ENCODE peak calls at places on chromosomes 11 and 22, in four cellular contexts. C, D, W and A are unnamed samples.

GRCh38 chr22:49692499-49693225 is 135.0 kb downstream of the BRD1 start:
- DNase-seq in C (no peak), W (no peak), D (no peak), A (no peak)

GRCh38 chr11:116073854-116074837 is 569.9 kb upstream of the CADM1 start:
- DNase-seq in C (no peak), D (no peak), W (no peak), A (peak; percentile 95)

GRCh38 chr11:72314600-72315386 is 70.8 kb upstream of the PHOX2A start:
- DNase-seq in W (peak; percentile 49), D (no peak), C (no peak), A (no peak)

GRCh38 chr11:110463153-110463552 is 33.4 kb downstream of the FDX1 start:
- DNase-seq in D (peak; percentile 35), C (peak; percentile 64), W (no peak), A (peak; percentile 30)

GRCh38 chr11:126459691-126460404 is 104.4 kb downstream of the ST3GAL4 start:
- DNase-seq in C (peak; percentile 94), W (no peak), D (no peak), A (no peak)

GRCh38 chr11:95849087-95849825 is 59.0 kb downstream of the CEP57 start:
- DNase-seq in D (no peak), W (peak; percentile 18), C (peak; percentile 88), A (peak; percentile 31)

GRCh38 chr11:131136476-131136875 is 220.2 kb upstream of the SNX19 start:
- DNase-seq in D (no peak), W (no peak), C (peak; percentile 8), A (no peak)

GRCh38 chr22:20108757-20109230 is 7.1 kb upstream of the RANBP1 start:
- DNase-seq in D (no peak), W (no peak), C (no peak), A (no peak)

GRCh38 chr11:95229199-95230053 is 1.6 kb downstream of the SESN3 start:
- DNase-seq in W (no peak), C (peak; percentile 42), D (no peak), A (no peak)

GRCh38 chr11:10930224-10930960 is 72.5 kb upstream of the ZBED5 start:
- DNase-seq in W (no peak), D (peak; percentile 29), C (peak; percentile 42), A (no peak)

GRCh38 chr11:71284525-71285092 is 32.2 kb upstream of the SHANK2 start:
- DNase-seq in C (no peak), W (no peak), D (no peak), A (no peak)

GRCh38 chr11:68652683-68653156 is 31.6 kb upstream of the GAL start:
- DNase-seq in W (no peak), C (no peak), D (no peak), A (no peak)

GRCh38 chr11:45818961-45819605 is 14.1 kb downstream of the SLC35C1 start:
- DNase-seq in C (no peak), D (no peak), W (no peak), A (peak; percentile 34)
- H3K4me3 ChIP-seq in C (no peak overlapping the region), D (no peak overlapping the region), W (no peak overlapping the region), A (no peak overlapping the region)

DNA sequence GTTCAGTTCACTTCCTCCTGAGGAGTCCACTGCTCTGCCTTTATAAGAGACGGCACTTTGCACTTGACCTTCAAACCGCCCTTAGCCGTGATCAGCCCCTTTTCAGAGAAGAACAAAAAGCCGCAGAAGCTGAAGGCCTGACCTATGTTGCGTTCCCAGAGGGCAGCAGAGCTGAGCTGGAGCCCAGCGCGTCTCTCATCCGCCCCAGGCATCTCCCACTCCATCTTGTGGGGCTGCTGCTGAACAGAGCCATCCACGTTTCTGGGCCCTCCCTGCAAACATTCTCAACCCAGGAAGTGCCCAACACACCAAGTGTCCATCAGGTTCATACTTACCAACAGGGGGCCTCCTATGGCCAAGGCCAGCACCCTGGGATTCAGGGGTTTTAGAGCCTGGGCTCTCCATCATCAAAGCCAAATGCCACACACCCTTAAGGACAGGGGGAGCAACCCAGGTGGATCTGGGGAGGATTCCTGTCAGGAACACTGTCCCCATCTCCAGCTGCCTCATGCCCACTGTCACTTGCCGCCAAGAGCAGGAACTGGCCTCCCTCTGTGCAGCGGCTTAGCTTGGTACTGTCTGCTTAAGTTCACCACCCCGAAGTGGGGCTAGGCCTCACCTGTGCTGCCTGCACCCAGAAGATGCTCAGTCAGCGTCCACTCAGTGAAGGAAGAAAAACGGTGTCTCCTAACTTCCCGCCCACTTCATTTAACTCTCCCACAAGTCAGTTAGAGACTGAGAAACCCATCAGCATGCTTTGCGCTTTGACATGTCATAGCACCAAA is 16.0 kb upstream of the EFCAB6 start:
- DNase-seq in D (no peak), C (no peak), W (no peak), A (no peak)
- TF ChIP-seq CTCF in D (no peak), C (no peak), W (peak; percentile 17), A (no peak)

GRCh38 chr11:57641426-57641825 is 8.3 kb downstream of the YPEL4 start:
- DNase-seq in D (no peak), W (peak; percentile 52), C (peak; percentile 75), A (peak; percentile 67)

GRCh38 chr11:57639321-57640067 is 10.2 kb downstream of the YPEL4 start:
- DNase-seq in D (no peak), W (no peak), C (peak; percentile 18), A (no peak)

GRCh38 chr11:57638811-57639320 is 10.8 kb downstream of the YPEL4 start:
- DNase-seq in C (peak; percentile 25), W (no peak), D (no peak), A (no peak)

GRCh38 chr11:57640068-57640800 is 9.5 kb downstream of the YPEL4 start:
- DNase-seq in C (no peak), D (no peak), W (no peak), A (no peak)

DNA sequence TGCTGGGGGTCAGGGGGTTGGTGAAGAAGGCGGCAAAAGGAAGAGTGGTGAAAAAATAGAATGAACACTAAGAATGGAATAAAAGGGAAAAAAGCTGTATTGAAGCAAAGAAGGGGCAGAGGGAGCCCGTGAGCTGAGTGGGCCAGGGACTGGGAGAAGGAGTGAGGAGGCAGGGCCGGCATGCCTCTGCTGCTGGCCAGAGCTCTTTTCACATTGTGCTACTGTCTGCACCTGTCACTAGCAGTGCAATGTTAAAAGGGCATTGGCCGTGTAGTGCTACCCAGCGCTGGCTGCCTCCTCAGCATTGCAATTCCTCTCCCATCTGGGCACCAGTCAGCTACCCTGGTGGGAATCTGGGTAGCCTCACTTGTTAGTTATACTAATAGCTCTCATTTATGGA is 8.7 kb downstream of the YPEL4 start:
- DNase-seq in W (no peak), D (no peak), C (peak; percentile 39), A (no peak)
- H3K4me3 ChIP-seq in W (no peak overlapping the region), D (no peak overlapping the region), C (no peak overlapping the region), A (no peak overlapping the region)

GRCh38 chr11:61607920-61608599 is 27.2 kb upstream of the SYT7 start:
- DNase-seq in C (no peak), D (no peak), W (no peak), A (no peak)

GRCh38 chr11:61610905-61611304 is 30.0 kb upstream of the SYT7 start:
- DNase-seq in W (no peak), C (no peak), D (no peak), A (no peak)

GRCh38 chr11:61611309-61611708 is 30.4 kb upstream of the SYT7 start:
- DNase-seq in C (no peak), W (no peak), D (no peak), A (no peak)

GRCh38 chr11:61609000-61609969 is 28.4 kb upstream of the SYT7 start:
- DNase-seq in C (no peak), W (no peak), D (no peak), A (no peak)

GRCh38 chr11:61609970-61610347 is 29.1 kb upstream of the SYT7 start:
- DNase-seq in C (no peak), W (no peak), D (no peak), A (no peak)
- TF ChIP-seq CTCF in C (peak; percentile 12), W (peak; percentile 27), D (no peak), A (no peak)

GRCh38 chr11:831951-832528 is 712 bp upstream of the CD151 start:
- DNase-seq in W (no peak), C (no peak), D (no peak), A (no peak)
- H3K4me3 ChIP-seq in W (peak overlapping the region; percentile 87), C (peak overlapping the region; percentile 37), D (no peak overlapping the region), A (peak overlapping the region; percentile 43)

GRCh38 chr11:13352711-13353110 is 75.1 kb downstream of the BMAL1 start:
- DNase-seq in W (no peak), D (no peak), C (no peak), A (no peak)

GRCh38 chr11:13355191-13355590 is 77.6 kb downstream of the BMAL1 start:
- DNase-seq in C (no peak), D (no peak), W (no peak), A (no peak)

GRCh38 chr11:13358871-13359270 is 81.3 kb downstream of the BMAL1 start:
- DNase-seq in D (no peak), C (peak; percentile 62), W (no peak), A (no peak)

GRCh38 chr11:13354335-13354734 is 76.7 kb downstream of the BMAL1 start:
- DNase-seq in D (no peak), C (peak; percentile 22), W (peak; percentile 21), A (no peak)

DNA sequence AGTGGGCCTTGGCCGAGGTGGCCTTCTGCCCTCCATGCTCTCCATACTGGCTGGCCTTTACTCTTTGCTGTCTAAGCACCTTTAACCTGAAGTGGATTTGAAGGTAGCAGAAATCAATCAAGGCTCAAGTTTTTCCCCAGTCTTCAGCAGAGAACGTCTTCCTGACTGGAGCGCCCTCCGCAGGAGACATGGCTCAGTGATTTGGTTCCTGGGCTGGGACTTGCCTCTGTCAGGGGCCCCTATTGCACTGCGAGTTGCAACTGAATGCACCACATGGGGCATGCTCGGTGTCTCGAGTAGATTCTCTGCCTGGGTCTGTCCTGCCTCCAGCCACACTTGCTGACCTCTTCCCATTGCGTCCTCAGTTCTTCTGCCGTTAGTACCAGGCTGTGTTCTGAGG is 79.6 kb downstream of the BMAL1 start:
- DNase-seq in D (no peak), W (no peak), C (no peak), A (no peak)
- TF ChIP-seq CTCF in D (no peak), W (peak; percentile 9), C (no peak), A (no peak)

GRCh38 chr11:9386901-9387300 is 2.4 kb downstream of the IPO7 start:
- DNase-seq in C (no peak), D (no peak), W (no peak), A (no peak)

GRCh38 chr11:9385288-9385902 is 943 bp downstream of the IPO7 start:
- DNase-seq in W (no peak), C (no peak), D (no peak), A (peak; percentile 43)

GRCh38 chr11:9384535-9385287 is at the start of gene IPO7:
- DNase-seq in W (peak; percentile 83), D (peak; percentile 90), C (peak; percentile 90), A (peak; percentile 95)

GRCh38 chr11:9380773-9381172 is 3.7 kb upstream of the IPO7 start:
- DNase-seq in W (no peak), C (no peak), D (no peak), A (no peak)

DNA sequence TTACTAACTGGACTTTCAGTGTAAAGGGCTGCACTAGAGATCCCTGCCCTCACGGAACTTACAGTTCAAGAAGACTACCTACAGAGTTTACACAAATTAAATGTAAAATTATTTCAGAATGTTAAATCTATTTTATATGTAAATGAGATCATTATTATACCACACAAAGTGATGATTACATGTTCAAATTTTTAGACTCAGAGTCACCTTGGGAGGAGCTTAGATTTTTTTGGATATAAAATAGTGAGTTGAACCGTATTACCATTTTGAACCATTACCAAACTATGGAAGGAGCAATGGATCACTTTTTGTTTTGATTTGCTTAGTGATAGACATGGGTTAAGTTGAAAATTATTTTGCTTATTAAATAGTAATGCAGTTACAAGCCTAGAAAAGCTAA is 1.6 kb downstream of the IPO7 start:
- DNase-seq in C (no peak), W (no peak), D (no peak), A (no peak)
- H3K4me3 ChIP-seq in C (peak overlapping the region; percentile 94), W (peak overlapping the region; percentile 90), D (no peak overlapping the region), A (peak overlapping the region; percentile 82)